ENCODE peak calls at places on chromosomes 11 and 22, in nine cellular contexts. One of them, this sample, is unnamed.
A peak's percentile ranks its signal among the peaks of the same experiment; 100 is the strongest.

GRCh38 chr11:130631119-130631518 is 182.7 kb downstream of the ADAMTS15 start:
- DNase-seq in epithelial cell of esophagus: peak; percentile 96
- DNase-seq in GM20000: no peak
- DNase-seq in lower leg skin: no peak
- DNase-seq in GM12891: no peak
- DNase-seq in HS-5: peak; percentile 86
- DNase-seq in fibroblast of the conjunctiva: peak; percentile 59
- DNase-seq in non-pigmented ciliary epithelial cell: peak; percentile 86
- DNase-seq in activated CD4-positive, alpha-beta T cell treated with anti-CD3 and anti-CD28 coated beads for 24 hours: no peak
- DNase-seq in this sample: no peak

GRCh38 chr11:134858783-134859480 is 446.9 kb upstream of the B3GAT1 start:
- DNase-seq in epithelial cell of esophagus: no peak
- DNase-seq in non-pigmented ciliary epithelial cell: no peak
- DNase-seq in HS-5: no peak
- DNase-seq in GM12891: no peak
- DNase-seq in lower leg skin: peak; percentile 77
- DNase-seq in GM20000: no peak
- DNase-seq in activated CD4-positive, alpha-beta T cell treated with anti-CD3 and anti-CD28 coated beads for 24 hours: no peak
- DNase-seq in fibroblast of the conjunctiva: no peak
- DNase-seq in this sample: no peak

GRCh38 chr11:115924744-115925567 is 420.7 kb upstream of the CADM1 start:
- DNase-seq in non-pigmented ciliary epithelial cell: no peak
- DNase-seq in GM12891: no peak
- DNase-seq in HS-5: peak; percentile 23
- DNase-seq in GM20000: peak; percentile 68
- DNase-seq in fibroblast of the conjunctiva: no peak
- DNase-seq in activated CD4-positive, alpha-beta T cell treated with anti-CD3 and anti-CD28 coated beads for 24 hours: no peak
- DNase-seq in lower leg skin: no peak
- DNase-seq in epithelial cell of esophagus: no peak
- DNase-seq in this sample: no peak

GRCh38 chr11:117643606-117644300 is 153.3 kb downstream of the DSCAML1 start:
- DNase-seq in HS-5: no peak
- DNase-seq in GM12891: no peak
- DNase-seq in GM20000: no peak
- DNase-seq in fibroblast of the conjunctiva: no peak
- DNase-seq in epithelial cell of esophagus: no peak
- DNase-seq in non-pigmented ciliary epithelial cell: no peak
- DNase-seq in lower leg skin: no peak
- DNase-seq in activated CD4-positive, alpha-beta T cell treated with anti-CD3 and anti-CD28 coated beads for 24 hours: no peak
- DNase-seq in this sample: no peak

GRCh38 chr11:73931039-73931645 is 19.7 kb upstream of the DNAJB13 start:
- DNase-seq in activated CD4-positive, alpha-beta T cell treated with anti-CD3 and anti-CD28 coated beads for 24 hours: no peak
- DNase-seq in fibroblast of the conjunctiva: peak; percentile 59
- DNase-seq in lower leg skin: no peak
- DNase-seq in non-pigmented ciliary epithelial cell: peak; percentile 61
- DNase-seq in GM12891: no peak
- DNase-seq in HS-5: peak; percentile 16
- DNase-seq in epithelial cell of esophagus: peak; percentile 79
- DNase-seq in GM20000: peak; percentile 52
- DNase-seq in this sample: peak; percentile 65

GRCh38 chr22:40183029-40183581 is 5.4 kb downstream of the TNRC6B start:
- DNase-seq in activated CD4-positive, alpha-beta T cell treated with anti-CD3 and anti-CD28 coated beads for 24 hours: no peak
- DNase-seq in GM12891: no peak
- DNase-seq in lower leg skin: no peak
- DNase-seq in HS-5: no peak
- DNase-seq in GM20000: no peak
- DNase-seq in fibroblast of the conjunctiva: peak; percentile 65
- DNase-seq in epithelial cell of esophagus: peak; percentile 53
- DNase-seq in non-pigmented ciliary epithelial cell: peak; percentile 65
- DNase-seq in this sample: no peak

GRCh38 chr11:20213790-20214189 is 53.5 kb upstream of the DBX1 start:
- DNase-seq in non-pigmented ciliary epithelial cell: no peak
- DNase-seq in epithelial cell of esophagus: no peak
- DNase-seq in lower leg skin: no peak
- DNase-seq in GM20000: no peak
- DNase-seq in HS-5: no peak
- DNase-seq in fibroblast of the conjunctiva: no peak
- DNase-seq in activated CD4-positive, alpha-beta T cell treated with anti-CD3 and anti-CD28 coated beads for 24 hours: no peak
- DNase-seq in GM12891: no peak
- DNase-seq in this sample: peak; percentile 51

GRCh38 chr11:64665381-64665780 is 57.6 kb downstream of the NRXN2 start:
- DNase-seq in epithelial cell of esophagus: no peak
- DNase-seq in GM12891: no peak
- DNase-seq in lower leg skin: peak; percentile 82
- DNase-seq in activated CD4-positive, alpha-beta T cell treated with anti-CD3 and anti-CD28 coated beads for 24 hours: no peak
- DNase-seq in HS-5: no peak
- DNase-seq in GM20000: no peak
- DNase-seq in non-pigmented ciliary epithelial cell: no peak
- DNase-seq in fibroblast of the conjunctiva: no peak
- DNase-seq in this sample: peak; percentile 45